ENCODE peak calls at places on chromosomes 7 and 10, in ten cellular contexts. H, T, A, Q, M, E, O, V, U and J are unnamed samples.

GRCh38 chr7:15485431-15485830 is 76.4 kb downstream of the AGMO start:
- DNase-seq in H (no peak), T (no peak), A (no peak), Q (no peak), M (no peak), E (no peak), O (no peak), V (no peak), U (no peak), J (no peak)

GRCh38 chr7:8133955-8134733 is 127.8 kb downstream of the ICA1 start:
- DNase-seq in H (no peak), T (no peak), A (no peak), Q (no peak), M (no peak), E (no peak), O (no peak), V (no peak), U (no peak), J (no peak)

GRCh38 chr10:8487346-8487745 is 432.9 kb downstream of the GATA3 start:
- DNase-seq in H (no peak), T (no peak), A (peak; percentile 86), Q (no peak), M (no peak), E (no peak), O (no peak), V (no peak), U (no peak), J (no peak)

GRCh38 chr10:1434202-1434601 is 303.1 kb downstream of the ADARB2 start:
- DNase-seq in H (no peak), T (no peak), A (peak; percentile 38), Q (no peak), M (no peak), E (no peak), O (no peak), V (no peak), U (no peak), J (no peak)

GRCh38 chr10:122636953-122637352 is 62.7 kb downstream of the C10orf120 start:
- DNase-seq in H (no peak), T (peak; percentile 53), A (no peak), Q (no peak), M (no peak), E (no peak), O (no peak), V (no peak), U (no peak), J (no peak)

GRCh38 chr7:137669706-137670105 is 177.1 kb downstream of the DGKI start:
- DNase-seq in H (no peak), T (no peak), A (no peak), Q (no peak), M (peak; percentile 57), E (no peak), O (no peak), V (peak; percentile 57), U (no peak), J (no peak)

GRCh38 chr10:75468612-75469011 is 37.2 kb downstream of the LRMDA start:
- DNase-seq in H (no peak), T (no peak), A (no peak), Q (no peak), M (no peak), E (no peak), O (peak; percentile 59), V (no peak), U (no peak), J (no peak)

GRCh38 chr10:116708386-116708785 is 34.0 kb downstream of the HSPA12A start:
- DNase-seq in H (no peak), T (no peak), A (no peak), Q (peak; percentile 37), M (peak; percentile 66), E (no peak), O (no peak), V (peak; percentile 72), U (no peak), J (no peak)

GRCh38 chr7:30595461-30596042 is 874 bp downstream of the GARS1 start:
- DNase-seq in H (no peak), T (no peak), A (peak; percentile 14), Q (no peak), M (no peak), E (no peak), O (no peak), V (peak; percentile 8), U (no peak), J (no peak)

GRCh38 chr7:27933691-27934565 is 194.0 kb downstream of the TAX1BP1 start:
- DNase-seq in H (no peak), T (no peak), A (no peak), Q (peak; percentile 65), M (peak; percentile 82), E (no peak), O (no peak), V (peak; percentile 88), U (no peak), J (peak; percentile 87)

GRCh38 chr7:6159524-6160011 is 112.9 kb downstream of the CYTH3 start:
- DNase-seq in H (no peak), T (no peak), A (no peak), Q (no peak), M (no peak), E (no peak), O (no peak), V (no peak), U (no peak), J (no peak)

GRCh38 chr10:69506834-69507643 is 55.8 kb downstream of the TSPAN15 start:
- DNase-seq in H (no peak), T (no peak), A (peak; percentile 71), Q (no peak), M (no peak), E (no peak), O (no peak), V (no peak), U (no peak), J (peak; percentile 0)

GRCh38 chr10:47192273-47192672 is 107.7 kb upstream of the GDF10 start:
- DNase-seq in H (no peak), T (no peak), A (no peak), Q (no peak), M (no peak), E (no peak), O (no peak), V (no peak), U (no peak), J (no peak)

GRCh38 chr7:114519215-114519614 is 104.6 kb downstream of the FOXP2 start:
- DNase-seq in H (no peak), T (no peak), A (no peak), Q (no peak), M (no peak), E (no peak), O (no peak), V (no peak), U (no peak), J (peak; percentile 57)

GRCh38 chr7:88243345-88243909 is 23.6 kb upstream of the SRI start:
- DNase-seq in H (no peak), T (peak; percentile 54), A (peak; percentile 14), Q (no peak), M (peak; percentile 83), E (peak; percentile 65), O (no peak), V (peak; percentile 41), U (no peak), J (peak; percentile 79)

GRCh38 chr7:132141109-132141508 is 435.2 kb downstream of the PLXNA4 start:
- DNase-seq in H (no peak), T (no peak), A (no peak), Q (no peak), M (no peak), E (no peak), O (no peak), V (peak; percentile 66), U (peak; percentile 32), J (peak; percentile 4)